ENCODE peak calls at places on chromosomes 6 and 20, in six cellular contexts. S is GM23248; C is amygdala; B is Karpas-422; A is stimulated activated CD4-positive, alpha-beta T cell treated with anti-CD3 and anti-CD28 coated beads, Interleukin-1b, Interleukin-23, amount 100 ng/mL, for 1 hour; Q is SIG-M5. X is an unnamed sample.

GRCh38 chr20:62603021-62603906 is 39.0 kb upstream of the SLCO4A1 start:
- DNase-seq in S (peak), C (no peak), B (no peak), A (no peak), Q (peak), X (peak)

GRCh38 chr6:163536770-163537169 is 122.3 kb downstream of the QKI start:
- DNase-seq in S (peak), C (no peak), B (no peak), A (no peak), Q (no peak), X (no peak)

GRCh38 chr6:125924169-125924568 is 32.4 kb upstream of the HINT3 start:
- DNase-seq in S (peak), C (no peak), B (no peak), A (no peak), Q (no peak), X (no peak)

GRCh38 chr6:138238368-138238767 is 20.1 kb upstream of the PBOV1 start:
- DNase-seq in S (no peak), C (no peak), B (no peak), A (no peak), Q (no peak), X (no peak)

GRCh38 chr6:157184202-157185015 is 138.9 kb downstream of the TMEM242 start:
- DNase-seq in S (peak), C (peak), B (peak), A (peak), Q (no peak), X (peak)

GRCh38 chr6:170462366-170463020 is 90.6 kb downstream of the PSMB1 start:
- DNase-seq in S (no peak), C (no peak), B (no peak), A (no peak), Q (no peak), X (no peak)

GRCh38 chr6:157287923-157288322 is 35.4 kb downstream of the TMEM242 start:
- DNase-seq in S (no peak), C (no peak), B (no peak), A (no peak), Q (no peak), X (no peak)

GRCh38 chr6:36615018-36615761 is 21.0 kb downstream of the SRSF3 start:
- DNase-seq in S (peak), C (no peak), B (peak), A (no peak), Q (no peak), X (no peak)

GRCh38 chr20:50400705-50401045 is 109.5 kb upstream of the PTPN1 start:
- DNase-seq in S (no peak), C (no peak), B (no peak), A (no peak), Q (no peak), X (no peak)

GRCh38 chr6:971981-972640 is 279.2 kb upstream of the EXOC2 start:
- DNase-seq in S (peak), C (no peak), B (no peak), A (no peak), Q (no peak), X (no peak)

GRCh38 chr20:17728074-17728473 is 28.3 kb downstream of the BANF2 start:
- DNase-seq in S (no peak), C (no peak), B (no peak), A (no peak), Q (no peak), X (no peak)

X was measured in posterior cingulate gyrus.